ENCODE peak calls at places on chromosomes 12 and 14, in ten cellular contexts. M is glomerular endothelial cell; X is activated CD4-positive, alpha-beta T cell treated with anti-CD3 and anti-CD28 coated beads, Interleukin-2, amount 50 U/mL, for 1 hour; O is right cardiac atrium; V is HCEC 1CT; F is CD8-positive, alpha-beta memory T cell; S is WERI-Rb-1; A is fibroblast of the aortic adventitia; R is activated naive CD4-positive, alpha-beta T cell treated with anti-CD3 and anti-CD28 coated beads, Interleukin-2, amount 50 U/mL, for 72 hours; T is HT1080. U is an unnamed sample.

GRCh38 chr12:104925501-104925900 is 32.6 kb downstream of the SLC41A2 start:
- DNase-seq in M (no peak), X (no peak), O (no peak), V (no peak), F (no peak), S (no peak), A (no peak), R (no peak), T (no peak), U (no peak)

GRCh38 chr12:5493018-5493417 is 61.1 kb downstream of the NTF3 start:
- DNase-seq in M (no peak), X (no peak), O (no peak), V (no peak), F (no peak), S (peak; percentile 32), A (no peak), R (no peak), T (no peak), U (no peak)

GRCh38 chr12:19369691-19370148 is 69.6 kb upstream of the AEBP2 start:
- DNase-seq in M (no peak), X (no peak), O (no peak), V (peak; percentile 52), F (no peak), S (no peak), A (peak; percentile 80), R (no peak), T (peak; percentile 68), U (no peak)

GRCh38 chr12:115660211-115660805 is 617.2 kb downstream of the MED13L start:
- DNase-seq in M (no peak), X (no peak), O (peak; percentile 50), V (no peak), F (no peak), S (no peak), A (peak; percentile 77), R (no peak), T (peak; percentile 63), U (no peak)

GRCh38 chr14:101843665-101844064 is 82.2 kb downstream of the PPP2R5C start:
- DNase-seq in M (no peak), X (peak; percentile 54), O (no peak), V (no peak), F (peak; percentile 69), S (no peak), A (no peak), R (peak; percentile 67), T (peak; percentile 10), U (peak; percentile 56)

GRCh38 chr12:51118706-51119105 is 35.3 kb upstream of the CSRNP2 start:
- DNase-seq in M (no peak), X (no peak), O (no peak), V (peak; percentile 32), F (no peak), S (no peak), A (peak; percentile 33), R (no peak), T (peak; percentile 76), U (no peak)

GRCh38 chr12:51890135-51890464 is 2.2 kb downstream of the ANKRD33 start:
- DNase-seq in M (no peak), X (no peak), O (no peak), V (no peak), F (no peak), S (no peak), A (no peak), R (no peak), T (no peak), U (no peak)

GRCh38 chr12:54593135-54593534 is 4.7 kb upstream of the PPP1R1A start:
- DNase-seq in M (no peak), X (no peak), O (no peak), V (peak; percentile 20), F (no peak), S (no peak), A (no peak), R (no peak), T (no peak), U (no peak)

GRCh38 chr12:131388164-131388795 is 322.6 kb upstream of the SFSWAP start:
- DNase-seq in M (no peak), X (no peak), O (no peak), V (no peak), F (no peak), S (no peak), A (no peak), R (no peak), T (no peak), U (no peak)

GRCh38 chr14:61257469-61258057 is 23.6 kb downstream of the TMEM30B start:
- DNase-seq in M (no peak), X (no peak), O (no peak), V (no peak), F (no peak), S (no peak), A (no peak), R (no peak), T (no peak), U (no peak)

GRCh38 chr12:47889040-47889439 is 15.8 kb downstream of the VDR start:
- DNase-seq in M (no peak), X (no peak), O (no peak), V (no peak), F (no peak), S (no peak), A (no peak), R (no peak), T (no peak), U (peak; percentile 84)

GRCh38 chr14:105475269-105475915 is 771 bp downstream of the CRIP2 start:
- DNase-seq in M (no peak), X (no peak), O (peak; percentile 89), V (no peak), F (no peak), S (no peak), A (peak; percentile 22), R (no peak), T (peak; percentile 76), U (no peak)

GRCh38 chr14:65599375-65599774 is 186.8 kb downstream of the FUT8 start:
- DNase-seq in M (no peak), X (no peak), O (no peak), V (peak; percentile 26), F (no peak), S (no peak), A (peak; percentile 37), R (no peak), T (no peak), U (no peak)